ENCODE peak calls at places on chromosomes 1 and 21, in nine cellular contexts. One of them, this sample, is unnamed.

GRCh38 chr1:111290640-111291039 is at the start of gene CHIA:
- DNase-seq in K562: no peak
- DNase-seq in Calu3: no peak
- DNase-seq in right atrium auricular region: no peak
- DNase-seq in CD8-positive, alpha-beta T cell: no peak
- DNase-seq in endothelial cell: no peak
- DNase-seq in HFF-Myc: no peak
- DNase-seq in HFFc6: no peak
- DNase-seq in tibial nerve: no peak
- DNase-seq in this sample: no peak

GRCh38 chr1:3912809-3913685 is 13.0 kb upstream of the C1orf174 start:
- DNase-seq in right atrium auricular region: no peak
- DNase-seq in HFF-Myc: no peak
- DNase-seq in CD8-positive, alpha-beta T cell: no peak
- DNase-seq in HFFc6: no peak
- DNase-seq in tibial nerve: no peak
- DNase-seq in endothelial cell: no peak
- DNase-seq in K562: peak; percentile 35
- DNase-seq in Calu3: no peak
- DNase-seq in this sample: no peak

GRCh38 chr1:233005703-233006102 is 55.3 kb downstream of the NTPCR start:
- DNase-seq in HFF-Myc: peak; percentile 24
- DNase-seq in CD8-positive, alpha-beta T cell: no peak
- DNase-seq in endothelial cell: no peak
- DNase-seq in Calu3: no peak
- DNase-seq in HFFc6: peak; percentile 69
- DNase-seq in tibial nerve: no peak
- DNase-seq in right atrium auricular region: no peak
- DNase-seq in K562: no peak
- DNase-seq in this sample: no peak

GRCh38 chr1:181647314-181648035 is 164.2 kb downstream of the CACNA1E start:
- DNase-seq in tibial nerve: no peak
- DNase-seq in HFF-Myc: no peak
- DNase-seq in Calu3: peak; percentile 44
- DNase-seq in right atrium auricular region: no peak
- DNase-seq in HFFc6: no peak
- DNase-seq in endothelial cell: no peak
- DNase-seq in CD8-positive, alpha-beta T cell: no peak
- DNase-seq in K562: no peak
- DNase-seq in this sample: no peak

GRCh38 chr1:13917607-13918006 is 217.6 kb downstream of the PRDM2 start:
- DNase-seq in CD8-positive, alpha-beta T cell: no peak
- DNase-seq in tibial nerve: no peak
- DNase-seq in right atrium auricular region: no peak
- DNase-seq in HFF-Myc: no peak
- DNase-seq in HFFc6: no peak
- DNase-seq in Calu3: no peak
- DNase-seq in endothelial cell: no peak
- DNase-seq in K562: no peak
- DNase-seq in this sample: no peak

GRCh38 chr21:18522181-18522771 is 118.7 kb upstream of the TMPRSS15 start:
- DNase-seq in HFFc6: no peak
- DNase-seq in endothelial cell: no peak
- DNase-seq in HFF-Myc: no peak
- DNase-seq in CD8-positive, alpha-beta T cell: no peak
- DNase-seq in tibial nerve: no peak
- DNase-seq in right atrium auricular region: no peak
- DNase-seq in K562: no peak
- DNase-seq in Calu3: no peak
- DNase-seq in this sample: no peak

GRCh38 chr1:156180471-156180870 is 13.4 kb upstream of the SLC25A44 start:
- DNase-seq in HFF-Myc: no peak
- DNase-seq in right atrium auricular region: no peak
- DNase-seq in endothelial cell: no peak
- DNase-seq in K562: no peak
- DNase-seq in HFFc6: no peak
- DNase-seq in Calu3: no peak
- DNase-seq in CD8-positive, alpha-beta T cell: no peak
- DNase-seq in tibial nerve: no peak
- DNase-seq in this sample: no peak

GRCh38 chr1:222241410-222241809 is 306.5 kb downstream of the HHIPL2 start:
- DNase-seq in Calu3: no peak
- DNase-seq in HFF-Myc: no peak
- DNase-seq in right atrium auricular region: no peak
- DNase-seq in K562: no peak
- DNase-seq in CD8-positive, alpha-beta T cell: no peak
- DNase-seq in HFFc6: no peak
- DNase-seq in tibial nerve: no peak
- DNase-seq in endothelial cell: no peak
- DNase-seq in this sample: no peak

GRCh38 chr1:53189061-53189460 is 7.6 kb upstream of the CPT2 start:
- DNase-seq in tibial nerve: no peak
- DNase-seq in HFF-Myc: no peak
- DNase-seq in CD8-positive, alpha-beta T cell: no peak
- DNase-seq in right atrium auricular region: no peak
- DNase-seq in K562: no peak
- DNase-seq in Calu3: no peak
- DNase-seq in endothelial cell: no peak
- DNase-seq in HFFc6: no peak
- DNase-seq in this sample: no peak

GRCh38 chr1:53183277-53183990 is 13.2 kb upstream of the CPT2 start:
- DNase-seq in endothelial cell: no peak
- DNase-seq in HFF-Myc: peak; percentile 75
- DNase-seq in HFFc6: peak; percentile 66
- DNase-seq in CD8-positive, alpha-beta T cell: no peak
- DNase-seq in Calu3: no peak
- DNase-seq in tibial nerve: no peak
- DNase-seq in K562: peak; percentile 79
- DNase-seq in right atrium auricular region: peak; percentile 67
- DNase-seq in this sample: no peak

GRCh38 chr1:53187371-53187770 is 9.3 kb upstream of the CPT2 start:
- DNase-seq in HFF-Myc: no peak
- DNase-seq in tibial nerve: no peak
- DNase-seq in CD8-positive, alpha-beta T cell: no peak
- DNase-seq in HFFc6: no peak
- DNase-seq in endothelial cell: no peak
- DNase-seq in Calu3: no peak
- DNase-seq in right atrium auricular region: no peak
- DNase-seq in K562: no peak
- DNase-seq in this sample: no peak

GRCh38 chr1:53188099-53188498 is 8.5 kb upstream of the CPT2 start:
- DNase-seq in endothelial cell: no peak
- DNase-seq in Calu3: no peak
- DNase-seq in HFFc6: no peak
- DNase-seq in tibial nerve: no peak
- DNase-seq in CD8-positive, alpha-beta T cell: no peak
- DNase-seq in right atrium auricular region: no peak
- DNase-seq in K562: no peak
- DNase-seq in HFF-Myc: no peak
- DNase-seq in this sample: no peak

GRCh38 chr1:53186533-53186932 is 10.1 kb upstream of the CPT2 start:
- DNase-seq in HFF-Myc: no peak
- DNase-seq in HFFc6: peak; percentile 49
- DNase-seq in Calu3: no peak
- DNase-seq in tibial nerve: no peak
- DNase-seq in K562: no peak
- DNase-seq in right atrium auricular region: no peak
- DNase-seq in endothelial cell: no peak
- DNase-seq in CD8-positive, alpha-beta T cell: no peak
- DNase-seq in this sample: no peak
- TF ChIP-seq CTCF in HFF-Myc: no peak
- TF ChIP-seq CTCF in HFFc6: no peak
- TF ChIP-seq CTCF in Calu3: no peak
- TF ChIP-seq CTCF in tibial nerve: no peak
- TF ChIP-seq CTCF in K562: no peak
- TF ChIP-seq CTCF in right atrium auricular region: no peak
- TF ChIP-seq CTCF in endothelial cell: no peak
- TF ChIP-seq CTCF in CD8-positive, alpha-beta T cell: no peak
- TF ChIP-seq CTCF in this sample: no peak

DNA sequence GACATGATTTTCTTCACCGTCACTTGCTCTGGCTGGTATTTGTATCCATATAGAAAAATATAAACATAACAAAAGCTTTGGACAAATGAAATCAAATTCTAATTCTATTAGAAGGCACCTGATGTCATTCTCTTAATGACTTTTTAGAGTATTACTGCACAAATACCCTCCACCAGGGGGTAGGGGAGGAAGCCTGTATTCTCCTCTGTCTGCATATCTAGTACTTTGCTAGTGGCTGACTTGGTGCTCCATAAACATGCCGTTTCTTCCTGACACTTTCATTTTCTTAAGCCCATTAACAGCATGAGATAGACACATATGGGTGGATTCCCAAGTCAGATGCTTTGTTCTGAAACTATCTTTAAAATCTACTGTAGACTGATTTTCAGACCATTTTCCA is 20.6 kb upstream of the KCNJ15 start:
- DNase-seq in K562: no peak
- DNase-seq in HFFc6: no peak
- DNase-seq in right atrium auricular region: no peak
- DNase-seq in tibial nerve: no peak
- DNase-seq in Calu3: peak; percentile 37
- DNase-seq in endothelial cell: no peak
- DNase-seq in CD8-positive, alpha-beta T cell: no peak
- DNase-seq in HFF-Myc: no peak
- DNase-seq in this sample: no peak
- TF ChIP-seq CTCF in K562: no peak
- TF ChIP-seq CTCF in HFFc6: peak; percentile 61
- TF ChIP-seq CTCF in right atrium auricular region: peak; percentile 20
- TF ChIP-seq CTCF in tibial nerve: no peak
- TF ChIP-seq CTCF in Calu3: no peak
- TF ChIP-seq CTCF in endothelial cell: no peak
- TF ChIP-seq CTCF in CD8-positive, alpha-beta T cell: no peak
- TF ChIP-seq CTCF in HFF-Myc: no peak
- TF ChIP-seq CTCF in this sample: no peak

GRCh38 chr1:205978676-205979075 is 24.5 kb downstream of the RAB7B start:
- DNase-seq in Calu3: no peak
- DNase-seq in CD8-positive, alpha-beta T cell: no peak
- DNase-seq in endothelial cell: no peak
- DNase-seq in right atrium auricular region: no peak
- DNase-seq in HFFc6: no peak
- DNase-seq in HFF-Myc: no peak
- DNase-seq in K562: no peak
- DNase-seq in tibial nerve: no peak
- DNase-seq in this sample: no peak

GRCh38 chr1:205979301-205979700 is 23.9 kb downstream of the RAB7B start:
- DNase-seq in tibial nerve: no peak
- DNase-seq in Calu3: no peak
- DNase-seq in K562: no peak
- DNase-seq in HFFc6: no peak
- DNase-seq in right atrium auricular region: no peak
- DNase-seq in HFF-Myc: no peak
- DNase-seq in CD8-positive, alpha-beta T cell: no peak
- DNase-seq in endothelial cell: no peak
- DNase-seq in this sample: no peak

GRCh38 chr1:205976036-205976435 is 27.2 kb downstream of the RAB7B start:
- DNase-seq in right atrium auricular region: no peak
- DNase-seq in HFFc6: no peak
- DNase-seq in CD8-positive, alpha-beta T cell: no peak
- DNase-seq in Calu3: no peak
- DNase-seq in K562: no peak
- DNase-seq in HFF-Myc: no peak
- DNase-seq in tibial nerve: no peak
- DNase-seq in endothelial cell: no peak
- DNase-seq in this sample: no peak

GRCh38 chr1:205976708-205977107 is 26.5 kb downstream of the RAB7B start:
- DNase-seq in endothelial cell: no peak
- DNase-seq in right atrium auricular region: peak; percentile 78
- DNase-seq in K562: no peak
- DNase-seq in HFF-Myc: no peak
- DNase-seq in Calu3: no peak
- DNase-seq in CD8-positive, alpha-beta T cell: no peak
- DNase-seq in HFFc6: peak; percentile 50
- DNase-seq in tibial nerve: no peak
- DNase-seq in this sample: peak; percentile 32

DNA sequence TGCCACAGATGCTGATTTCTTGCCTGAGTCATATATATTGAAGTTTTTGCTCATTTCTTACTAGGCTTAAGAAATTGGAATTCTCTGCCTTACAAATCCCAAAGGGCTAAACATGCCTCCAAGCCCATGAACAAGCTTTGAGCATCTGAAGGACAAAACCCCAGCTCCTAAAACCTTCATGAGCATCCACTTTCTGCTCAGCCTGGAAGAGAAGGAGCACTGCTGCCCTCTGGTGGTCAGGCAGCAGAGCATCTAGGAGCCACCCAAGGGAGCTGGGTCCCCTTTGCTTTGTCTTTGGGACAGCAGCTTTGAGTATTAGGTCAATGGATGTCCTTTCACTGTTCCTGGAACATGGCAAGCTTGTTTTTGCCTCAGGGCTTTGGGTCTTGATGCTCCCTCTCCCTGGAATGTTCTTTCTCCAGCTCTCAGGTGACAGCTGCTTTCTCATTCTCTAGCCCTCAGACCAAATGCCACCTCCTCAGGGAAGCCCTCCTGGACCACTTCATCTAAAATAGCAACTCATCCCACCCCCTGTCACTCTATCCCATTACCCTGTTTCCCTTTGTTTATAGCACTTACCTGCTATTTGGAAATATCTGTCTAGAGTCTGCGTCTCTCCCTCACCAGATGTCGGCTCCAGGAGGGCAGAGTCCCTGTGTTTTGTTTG is 25.7 kb downstream of the RAB7B start:
- DNase-seq in tibial nerve: no peak
- DNase-seq in Calu3: peak; percentile 91
- DNase-seq in HFF-Myc: peak; percentile 55
- DNase-seq in K562: peak; percentile 92
- DNase-seq in CD8-positive, alpha-beta T cell: peak; percentile 73
- DNase-seq in right atrium auricular region: peak; percentile 77
- DNase-seq in HFFc6: peak; percentile 62
- DNase-seq in endothelial cell: peak; percentile 79
- DNase-seq in this sample: peak; percentile 83
- TF ChIP-seq CTCF in tibial nerve: peak; percentile 94
- TF ChIP-seq CTCF in Calu3: peak; percentile 98
- TF ChIP-seq CTCF in HFF-Myc: peak; percentile 99
- TF ChIP-seq CTCF in K562: peak; percentile 98
- TF ChIP-seq CTCF in CD8-positive, alpha-beta T cell: peak; percentile 87
- TF ChIP-seq CTCF in right atrium auricular region: peak; percentile 96
- TF ChIP-seq CTCF in HFFc6: peak; percentile 98
- TF ChIP-seq CTCF in endothelial cell: peak; percentile 92
- TF ChIP-seq CTCF in this sample: peak; percentile 97

GRCh38 chr1:226560243-226560642 is 11.7 kb downstream of the STUM start:
- DNase-seq in tibial nerve: no peak
- DNase-seq in endothelial cell: no peak
- DNase-seq in HFF-Myc: no peak
- DNase-seq in Calu3: no peak
- DNase-seq in CD8-positive, alpha-beta T cell: no peak
- DNase-seq in right atrium auricular region: no peak
- DNase-seq in K562: no peak
- DNase-seq in HFFc6: no peak
- DNase-seq in this sample: no peak

GRCh38 chr1:226553594-226554279 is 5.2 kb downstream of the STUM start:
- DNase-seq in HFFc6: no peak
- DNase-seq in endothelial cell: no peak
- DNase-seq in CD8-positive, alpha-beta T cell: no peak
- DNase-seq in right atrium auricular region: no peak
- DNase-seq in HFF-Myc: no peak
- DNase-seq in Calu3: no peak
- DNase-seq in tibial nerve: no peak
- DNase-seq in K562: peak; percentile 31
- DNase-seq in this sample: no peak

GRCh38 chr1:226557424-226557823 is 8.9 kb downstream of the STUM start:
- DNase-seq in CD8-positive, alpha-beta T cell: no peak
- DNase-seq in tibial nerve: no peak
- DNase-seq in K562: no peak
- DNase-seq in HFF-Myc: no peak
- DNase-seq in endothelial cell: no peak
- DNase-seq in right atrium auricular region: no peak
- DNase-seq in HFFc6: no peak
- DNase-seq in Calu3: no peak
- DNase-seq in this sample: no peak

GRCh38 chr1:226562989-226563388 is 14.4 kb downstream of the STUM start:
- DNase-seq in right atrium auricular region: no peak
- DNase-seq in endothelial cell: no peak
- DNase-seq in HFFc6: no peak
- DNase-seq in HFF-Myc: no peak
- DNase-seq in Calu3: no peak
- DNase-seq in CD8-positive, alpha-beta T cell: no peak
- DNase-seq in K562: no peak
- DNase-seq in tibial nerve: no peak
- DNase-seq in this sample: no peak

GRCh38 chr1:226558293-226558692 is 9.7 kb downstream of the STUM start:
- DNase-seq in CD8-positive, alpha-beta T cell: no peak
- DNase-seq in HFFc6: no peak
- DNase-seq in tibial nerve: no peak
- DNase-seq in endothelial cell: no peak
- DNase-seq in K562: no peak
- DNase-seq in Calu3: no peak
- DNase-seq in HFF-Myc: no peak
- DNase-seq in right atrium auricular region: no peak
- DNase-seq in this sample: no peak
- TF ChIP-seq CTCF in CD8-positive, alpha-beta T cell: no peak
- TF ChIP-seq CTCF in HFFc6: no peak
- TF ChIP-seq CTCF in tibial nerve: no peak
- TF ChIP-seq CTCF in endothelial cell: no peak
- TF ChIP-seq CTCF in K562: no peak
- TF ChIP-seq CTCF in Calu3: no peak
- TF ChIP-seq CTCF in HFF-Myc: no peak
- TF ChIP-seq CTCF in right atrium auricular region: no peak
- TF ChIP-seq CTCF in this sample: no peak

This sample was measured in nephron progenitor cell.